ENCODE peak calls at places on chromosomes 5 and 9, in ten cellular contexts. X, C, I, Z, V, R, T, O, Y and N are unnamed samples.
A peak's percentile ranks its signal among the peaks of the same experiment; 100 is the strongest.

GRCh38 chr9:127723450-127723849 is 7.6 kb downstream of the TTC16 start:
- DNase-seq in X (no peak), C (no peak), I (no peak), Z (no peak), V (peak; percentile 66), R (no peak), T (no peak), O (no peak), Y (no peak), N (no peak)

GRCh38 chr5:146703899-146704298 is 174.7 kb downstream of the PPP2R2B start:
- DNase-seq in X (no peak), C (no peak), I (no peak), Z (no peak), V (no peak), R (no peak), T (no peak), O (no peak), Y (no peak), N (no peak)

GRCh38 chr5:33679791-33680190 is 212.0 kb downstream of the ADAMTS12 start:
- DNase-seq in X (no peak), C (no peak), I (no peak), Z (no peak), V (peak; percentile 55), R (no peak), T (no peak), O (no peak), Y (no peak), N (no peak)

GRCh38 chr9:32742296-32742695 is 41.0 kb upstream of the TMEM215 start:
- DNase-seq in X (no peak), C (no peak), I (no peak), Z (no peak), V (peak; percentile 1), R (no peak), T (no peak), O (no peak), Y (no peak), N (no peak)

GRCh38 chr9:27664136-27664819 is 91.0 kb upstream of the C9orf72 start:
- DNase-seq in X (no peak), C (no peak), I (no peak), Z (no peak), V (no peak), R (no peak), T (peak; percentile 70), O (no peak), Y (peak; percentile 51), N (no peak)

GRCh38 chr5:119388619-119389190 is 32.9 kb downstream of the TNFAIP8 start:
- DNase-seq in X (no peak), C (no peak), I (no peak), Z (no peak), V (no peak), R (no peak), T (no peak), O (no peak), Y (no peak), N (no peak)

GRCh38 chr9:129412814-129413536 is 207.9 kb downstream of the C9orf50 start:
- DNase-seq in X (peak; percentile 78), C (peak; percentile 49), I (no peak), Z (peak; percentile 64), V (peak; percentile 78), R (no peak), T (peak; percentile 89), O (peak; percentile 56), Y (peak; percentile 78), N (peak; percentile 40)

GRCh38 chr5:56346044-56346710 is 113.0 kb upstream of the ANKRD55 start:
- DNase-seq in X (no peak), C (no peak), I (no peak), Z (no peak), V (no peak), R (no peak), T (no peak), O (no peak), Y (no peak), N (no peak)

GRCh38 chr5:17185776-17186175 is 31.7 kb upstream of the BASP1 start:
- DNase-seq in X (no peak), C (no peak), I (no peak), Z (no peak), V (peak; percentile 98), R (no peak), T (no peak), O (no peak), Y (peak; percentile 76), N (no peak)

GRCh38 chr5:40288791-40289475 is 390.8 kb upstream of the PTGER4 start:
- DNase-seq in X (no peak), C (no peak), I (no peak), Z (no peak), V (no peak), R (no peak), T (no peak), O (peak; percentile 11), Y (no peak), N (no peak)

GRCh38 chr9:126225611-126226609 is 100.7 kb upstream of the MVB12B start:
- DNase-seq in X (no peak), C (no peak), I (no peak), Z (no peak), V (no peak), R (no peak), T (no peak), O (no peak), Y (no peak), N (no peak)

GRCh38 chr5:86879086-86879485 is 261.3 kb downstream of the COX7C start:
- DNase-seq in X (no peak), C (no peak), I (no peak), Z (no peak), V (no peak), R (no peak), T (no peak), O (no peak), Y (no peak), N (no peak)

GRCh38 chr9:3490957-3491356 is 34.8 kb downstream of the RFX3 start:
- DNase-seq in X (no peak), C (no peak), I (no peak), Z (no peak), V (no peak), R (no peak), T (no peak), O (no peak), Y (no peak), N (no peak)

GRCh38 chr5:68449380-68449779 is 233.8 kb downstream of the PIK3R1 start:
- DNase-seq in X (no peak), C (no peak), I (no peak), Z (no peak), V (no peak), R (no peak), T (no peak), O (no peak), Y (no peak), N (no peak)

GRCh38 chr5:1416856-1417469 is 28.3 kb downstream of the SLC6A3 start:
- DNase-seq in X (no peak), C (no peak), I (no peak), Z (no peak), V (no peak), R (no peak), T (no peak), O (no peak), Y (no peak), N (no peak)

GRCh38 chr9:105690742-105691141 is 3.6 kb upstream of the TMEM38B start:
- DNase-seq in X (no peak), C (no peak), I (no peak), Z (no peak), V (peak; percentile 22), R (no peak), T (no peak), O (peak; percentile 29), Y (no peak), N (no peak)

GRCh38 chr9:78074385-78075291 is 43.0 kb upstream of the GNAQ start:
- DNase-seq in X (no peak), C (peak; percentile 10), I (no peak), Z (no peak), V (no peak), R (no peak), T (no peak), O (no peak), Y (no peak), N (no peak)

GRCh38 chr9:22415941-22416691 is 30.5 kb upstream of the DMRTA1 start:
- DNase-seq in X (no peak), C (no peak), I (no peak), Z (no peak), V (no peak), R (no peak), T (no peak), O (no peak), Y (no peak), N (no peak)

GRCh38 chr9:130557077-130557468 is 22.3 kb upstream of the FUBP3 start:
- DNase-seq in X (no peak), C (no peak), I (no peak), Z (no peak), V (no peak), R (no peak), T (no peak), O (no peak), Y (no peak), N (no peak)

GRCh38 chr5:130222638-130223037 is 318.4 kb downstream of the CHSY3 start:
- DNase-seq in X (no peak), C (no peak), I (no peak), Z (no peak), V (no peak), R (no peak), T (no peak), O (no peak), Y (no peak), N (no peak)

GRCh38 chr5:137370511-137371071 is 128.5 kb downstream of the SPOCK1 start:
- DNase-seq in X (no peak), C (no peak), I (no peak), Z (no peak), V (no peak), R (no peak), T (no peak), O (no peak), Y (no peak), N (no peak)

GRCh38 chr9:76215066-76215465 is 179.2 kb downstream of the RFK start:
- DNase-seq in X (no peak), C (no peak), I (no peak), Z (no peak), V (peak; percentile 86), R (no peak), T (peak; percentile 14), O (no peak), Y (no peak), N (no peak)

GRCh38 chr5:96963267-96963666 is 27.4 kb downstream of the LNPEP start:
- DNase-seq in X (peak; percentile 50), C (no peak), I (no peak), Z (no peak), V (peak; percentile 82), R (no peak), T (peak; percentile 27), O (no peak), Y (peak; percentile 46), N (no peak)

GRCh38 chr9:29129763-29130162 is 1556.5 kb upstream of the C9orf72 start:
- DNase-seq in X (no peak), C (no peak), I (no peak), Z (no peak), V (no peak), R (no peak), T (no peak), O (peak; percentile 10), Y (no peak), N (no peak)

GRCh38 chr9:12849486-12850010 is 74.7 kb downstream of the LURAP1L start:
- DNase-seq in X (no peak), C (no peak), I (no peak), Z (no peak), V (peak; percentile 45), R (no peak), T (no peak), O (peak; percentile 47), Y (no peak), N (no peak)

GRCh38 chr5:174744896-174745295 is 20.5 kb downstream of the MSX2 start:
- DNase-seq in X (no peak), C (no peak), I (no peak), Z (no peak), V (no peak), R (no peak), T (no peak), O (no peak), Y (no peak), N (no peak)

GRCh38 chr5:80686757-80687156 is 32.0 kb upstream of the DHFR start:
- DNase-seq in X (no peak), C (no peak), I (no peak), Z (no peak), V (peak; percentile 36), R (no peak), T (no peak), O (peak; percentile 10), Y (no peak), N (no peak)

GRCh38 chr5:21823588-21823987 is 1029.6 kb downstream of the CDH12 start:
- DNase-seq in X (no peak), C (no peak), I (no peak), Z (no peak), V (peak; percentile 50), R (no peak), T (no peak), O (no peak), Y (no peak), N (no peak)